ENCODE peak calls at places on chromosomes 5 and 9, in five cellular contexts. V is esophagus squamous epithelium, Y is sigmoid colon, E is Peyer's patch, R is SK-N-SH. T is an unnamed sample.

GRCh38 chr5:77952811-77953210 is 176.7 kb upstream of the TBCA start:
- DNase-seq in V (no peak), Y (no peak), E (no peak), R (no peak), T (no peak)

GRCh38 chr9:31715250-31715649 is 669.2 kb upstream of the ACO1 start:
- DNase-seq in V (no peak), Y (no peak), E (no peak), R (no peak), T (no peak)

GRCh38 chr5:142304013-142304701 is 20.7 kb downstream of the SPRY4 start:
- DNase-seq in V (no peak), Y (no peak), E (peak; percentile 52), R (no peak), T (no peak)

GRCh38 chr9:108015690-108016089 is 526.1 kb upstream of the KLF4 start:
- DNase-seq in V (no peak), Y (no peak), E (no peak), R (no peak), T (no peak)

GRCh38 chr5:62168882-62169281 is 137.1 kb upstream of the KIF2A start:
- DNase-seq in V (no peak), Y (no peak), E (no peak), R (no peak), T (no peak)

GRCh38 chr9:92632641-92633040 is 37.3 kb downstream of the IPPK start:
- DNase-seq in V (no peak), Y (peak; percentile 56), E (peak; percentile 26), R (no peak), T (no peak)

GRCh38 chr5:472076-472655 is 29.2 kb downstream of the EXOC3 start:
- DNase-seq in V (no peak), Y (peak; percentile 74), E (peak; percentile 56), R (peak; percentile 71), T (no peak)

GRCh38 chr5:162248107-162248713 is 180.6 kb downstream of the GABRG2 start:
- DNase-seq in V (no peak), Y (no peak), E (no peak), R (peak; percentile 29), T (no peak)

GRCh38 chr5:72760259-72760658 is 56.2 kb upstream of the TNPO1 start:
- DNase-seq in V (no peak), Y (no peak), E (no peak), R (no peak), T (no peak)

GRCh38 chr5:33994845-33995244 is 10.4 kb upstream of the SLC45A2 start:
- DNase-seq in V (no peak), Y (no peak), E (no peak), R (no peak), T (no peak)

GRCh38 chr5:139796061-139796806 is 626 bp downstream of the PSD2 start:
- DNase-seq in V (no peak), Y (no peak), E (no peak), R (peak; percentile 83), T (no peak)

GRCh38 chr9:80547613-80548012 is 975.8 kb downstream of the TLE4 start:
- DNase-seq in V (no peak), Y (no peak), E (no peak), R (no peak), T (no peak)

GRCh38 chr9:123925161-123925560 is 4.8 kb downstream of the DENND1A start:
- DNase-seq in V (no peak), Y (no peak), E (no peak), R (no peak), T (no peak)

GRCh38 chr9:95494022-95494415 is 22.8 kb downstream of the PTCH1 start:
- DNase-seq in V (no peak), Y (no peak), E (peak; percentile 56), R (peak; percentile 94), T (peak; percentile 61)

GRCh38 chr5:132496631-132497487 is 6.3 kb upstream of the IRF1 start:
- DNase-seq in V (peak; percentile 52), Y (peak; percentile 94), E (peak; percentile 95), R (peak; percentile 96), T (peak; percentile 90)

GRCh38 chr9:1458503-1458902 is 408.3 kb downstream of the DMRT2 start:
- DNase-seq in V (no peak), Y (no peak), E (no peak), R (no peak), T (no peak)

GRCh38 chr9:18229992-18230676 is 243.8 kb upstream of the ADAMTSL1 start:
- DNase-seq in V (no peak), Y (no peak), E (no peak), R (no peak), T (no peak)

GRCh38 chr5:67509402-67509801 is 312.8 kb upstream of the CD180 start:
- DNase-seq in V (no peak), Y (no peak), E (no peak), R (no peak), T (no peak)

GRCh38 chr5:112318346-112318745 is 100.7 kb downstream of the EPB41L4A start:
- DNase-seq in V (no peak), Y (no peak), E (no peak), R (no peak), T (no peak)

GRCh38 chr5:112316006-112316405 is 103.1 kb downstream of the EPB41L4A start:
- DNase-seq in V (no peak), Y (no peak), E (no peak), R (no peak), T (no peak)

GRCh38 chr5:112317866-112318265 is 101.2 kb downstream of the EPB41L4A start:
- DNase-seq in V (no peak), Y (no peak), E (no peak), R (no peak), T (no peak)

GRCh38 chr5:112316731-112317130 is 102.3 kb downstream of the EPB41L4A start:
- DNase-seq in V (no peak), Y (no peak), E (no peak), R (no peak), T (no peak)

GRCh38 chr5:112320408-112320807 is 98.7 kb downstream of the EPB41L4A start:
- DNase-seq in V (no peak), Y (no peak), E (no peak), R (no peak), T (no peak)
- H3K4me3 ChIP-seq in V (no peak overlapping the region), Y (no peak overlapping the region), E (no peak overlapping the region), R (no peak overlapping the region), T (no peak overlapping the region)

GRCh38 chr9:70229579-70229978 is 29.2 kb upstream of the SMC5 start:
- DNase-seq in V (no peak), Y (no peak), E (no peak), R (no peak), T (no peak)
- TF ChIP-seq CTCF in V (peak; percentile 25), Y (no peak), E (no peak), R (peak; percentile 67), T (no peak)

DNA sequence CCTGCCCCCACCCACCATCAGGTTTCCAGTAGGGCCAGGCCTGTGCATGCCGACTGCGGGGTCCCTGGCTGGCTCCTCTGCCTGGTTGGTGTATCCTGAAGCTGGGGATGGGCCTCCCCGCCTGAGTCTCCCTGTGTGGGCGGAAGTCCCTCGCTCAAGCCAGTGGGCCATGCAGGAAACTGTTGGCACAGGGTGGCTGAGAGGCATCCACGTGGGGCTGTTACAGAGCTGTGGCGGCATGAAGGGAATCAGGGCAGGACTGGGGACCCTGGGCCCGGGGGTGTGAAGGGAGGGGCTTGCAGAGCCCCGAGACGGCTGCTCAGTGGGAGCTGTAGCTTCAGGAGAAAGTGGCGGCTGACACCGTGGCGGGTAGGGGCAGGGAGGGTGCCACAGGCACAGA is 88.8 kb downstream of the RXRA start:
- DNase-seq in V (no peak), Y (no peak), E (no peak), R (no peak), T (no peak)
- H3K36me3 ChIP-seq in V (peaks cover 84% of the 10 kb centered on the region), Y (peaks cover 12% of the 10 kb centered on the region), E (no peaks in the 10 kb centered on the region), R (no peaks in the 10 kb centered on the region), T (peaks cover 38% of the 10 kb centered on the region)

DNA sequence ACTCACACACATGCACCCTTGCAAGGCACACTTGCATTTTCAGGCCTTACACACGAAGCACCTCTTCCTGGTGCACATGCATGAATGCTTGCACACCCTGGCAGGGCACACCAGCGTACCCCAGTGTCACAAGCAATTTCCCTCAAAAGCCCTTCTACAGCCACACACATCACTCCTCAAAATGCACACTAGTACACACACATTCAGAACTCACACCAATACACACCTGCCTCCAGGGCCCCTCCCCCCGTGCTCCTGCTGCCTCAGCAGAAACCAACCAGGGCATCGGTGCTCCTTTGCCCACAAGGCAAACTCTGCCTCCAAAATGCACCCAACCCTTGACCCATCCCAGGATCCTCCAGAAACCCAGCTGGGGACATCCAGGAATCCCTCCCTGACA is 1.2 kb downstream of the CAMK2A start:
- DNase-seq in V (no peak), Y (no peak), E (no peak), R (no peak), T (no peak)
- H3K4me3 ChIP-seq in V (no peak overlapping the region), Y (no peak overlapping the region), E (no peak overlapping the region), R (no peak overlapping the region), T (no peak overlapping the region)

DNA sequence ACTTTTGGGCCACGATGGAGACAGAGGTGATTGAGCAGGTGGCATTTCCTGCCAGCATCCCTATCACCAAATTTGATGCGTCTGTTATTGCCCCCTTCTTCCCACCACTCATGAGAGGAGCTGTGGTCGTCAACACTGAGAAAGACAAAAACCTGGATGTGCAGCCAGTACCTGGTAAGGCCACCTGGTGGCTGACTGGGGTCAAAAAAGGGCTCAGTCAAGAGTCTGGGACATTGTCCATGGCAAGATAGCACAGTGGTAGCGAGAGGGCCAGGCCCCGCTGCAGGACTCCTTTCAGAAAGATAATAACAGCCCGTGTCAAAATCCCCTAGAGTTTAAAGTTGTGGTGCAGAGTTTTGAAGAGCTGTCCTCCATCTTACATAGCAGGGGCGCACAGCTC is 40.8 kb downstream of the CSF1R start:
- DNase-seq in V (no peak), Y (no peak), E (no peak), R (no peak), T (no peak)
- TF ChIP-seq CTCF in V (no peak), Y (no peak), E (no peak), R (peak; percentile 26), T (no peak)

DNA sequence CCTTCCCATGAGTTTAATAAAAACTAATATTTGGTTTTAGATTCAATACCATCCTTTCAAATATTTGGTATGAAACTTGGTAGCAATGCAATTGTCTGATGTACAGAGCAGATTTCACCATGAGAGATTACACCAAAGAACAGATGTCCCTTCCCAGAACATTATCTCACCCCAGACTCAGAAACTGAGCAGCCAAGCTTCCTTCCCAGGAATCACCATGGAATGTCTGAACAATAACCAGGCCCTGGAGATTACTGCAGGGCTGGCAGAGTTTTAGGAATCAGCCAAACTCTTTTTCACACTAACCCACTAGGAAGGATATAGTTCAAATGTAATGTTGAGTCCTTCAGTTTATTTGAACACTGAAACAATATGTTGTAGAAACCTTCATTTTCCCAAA is 23.9 kb downstream of the CLTA start:
- DNase-seq in V (no peak), Y (no peak), E (no peak), R (peak; percentile 27), T (no peak)
- H3K36me3 ChIP-seq in V (peaks cover 99% of the 10 kb centered on the region), Y (peaks cover 22% of the 10 kb centered on the region), E (peaks cover 2% of the 10 kb centered on the region), R (peaks cover 61% of the 10 kb centered on the region), T (peaks cover 39% of the 10 kb centered on the region)

DNA sequence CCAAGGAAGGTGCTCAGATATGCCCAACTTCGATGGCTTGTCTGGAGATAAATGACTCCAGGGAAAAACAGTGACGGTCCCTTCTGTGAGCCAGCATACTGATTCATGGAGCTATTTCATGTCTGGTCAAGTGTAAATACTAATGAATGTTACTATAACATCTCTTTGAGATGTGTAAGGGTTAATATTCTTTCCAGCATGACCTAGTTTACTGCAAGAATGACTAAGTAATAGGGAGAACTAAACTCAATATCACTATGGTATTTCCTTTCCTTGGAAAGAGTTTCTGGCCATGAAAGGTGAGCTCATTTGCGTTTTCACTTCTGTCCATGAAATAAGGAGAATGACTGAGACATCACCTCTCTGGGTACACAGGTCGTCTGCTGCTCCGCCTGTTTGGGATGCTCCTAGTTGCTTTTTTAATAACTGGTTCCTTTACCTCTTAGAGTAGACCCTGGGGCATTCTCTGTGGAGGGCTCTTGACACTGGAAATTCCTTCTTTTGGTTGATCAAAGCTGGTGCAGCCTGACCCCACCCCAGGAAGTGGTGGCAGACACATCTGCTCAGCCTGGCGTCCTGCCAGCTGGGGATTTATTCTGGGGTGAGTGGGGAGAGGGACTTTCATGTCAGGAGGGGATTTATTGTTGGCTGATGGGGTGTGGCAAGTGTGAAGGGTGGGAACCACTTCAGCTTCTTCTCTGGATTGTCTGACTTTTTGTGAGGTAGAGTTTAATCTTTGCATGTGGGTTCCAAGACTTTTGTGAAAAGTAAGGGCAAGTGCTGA is 250.0 kb upstream of the MPDZ start:
- DNase-seq in V (no peak), Y (no peak), E (no peak), R (no peak), T (no peak)
- H3K4me3 ChIP-seq in V (no peak overlapping the region), Y (no peak overlapping the region), E (no peak overlapping the region), R (no peak overlapping the region), T (no peak overlapping the region)